ENCODE peak calls at places on chromosome 11, in eight cellular contexts. B is HTR-8/SVneo; E is RWPE1; Q is LoVo; X is stimulated activated CD8-positive, alpha-beta memory T cell treated with anti-CD3 and anti-CD28 coated beads, Interleukin-15, amount 100 ng/mL, for 1 hour; G is GM06990; H is endothelial cell; S is upper lobe of right lung. W is an unnamed sample.

GRCh38 chr11:74644084-74644483 is 51.7 kb downstream of the POLD3 start:
- DNase-seq in H (no peak), E (no peak), Q (no peak), S (no peak), B (no peak), X (no peak), G (no peak), W (no peak)

GRCh38 chr11:61555978-61556377 is 24.9 kb downstream of the SYT7 start:
- DNase-seq in B (no peak), G (no peak), E (no peak), S (no peak), Q (no peak), H (no peak), X (no peak), W (no peak)

GRCh38 chr11:89119426-89119825 is 53.6 kb upstream of the GRM5 start:
- DNase-seq in H (no peak), S (no peak), X (no peak), E (no peak), B (no peak), Q (no peak), G (no peak), W (no peak)

GRCh38 chr11:35077709-35078695 is 61.0 kb upstream of the CD44 start:
- DNase-seq in S (no peak), G (peak), E (peak), Q (no peak), H (no peak), X (no peak), B (peak), W (no peak)

GRCh38 chr11:11659567-11660341 is 37.9 kb upstream of the GALNT18 start:
- DNase-seq in X (no peak), E (no peak), G (no peak), B (no peak), Q (no peak), H (no peak), S (no peak), W (no peak)

GRCh38 chr11:76694664-76695063 is 24.1 kb upstream of the LRRC32 start:
- DNase-seq in H (no peak), S (no peak), X (no peak), B (peak), E (no peak), G (no peak), Q (no peak), W (no peak)

GRCh38 chr11:3674189-3674588 is 3.0 kb upstream of the CHRNA10 start:
- DNase-seq in E (peak), H (no peak), S (no peak), X (no peak), G (no peak), B (peak), Q (peak), W (no peak)

GRCh38 chr11:1693327-1694063 is 3.5 kb upstream of the KRTAP5-6 start:
- DNase-seq in Q (peak), E (peak), X (peak), B (peak), H (peak), S (peak), G (peak), W (no peak)

GRCh38 chr11:131579932-131580387 is 209.5 kb downstream of the NTM start:
- DNase-seq in B (no peak), G (no peak), X (no peak), Q (peak), H (peak), S (no peak), E (peak), W (no peak)